ENCODE peak calls at places on chromosomes 5 and 9, in eight cellular contexts. U is endothelial cell of umbilical vein, X is psoas muscle, P is breast epithelium, T is H1, S is tibial nerve, J is A673, R is cardiac muscle cell. C is an unnamed sample.

GRCh38 chr9:133991964-133992779 is at the start of gene VAV2:
- DNase-seq in S (peak; percentile 30), P (no peak), X (peak; percentile 72), R (peak; percentile 72), T (no peak), J (peak; percentile 62), U (peak; percentile 48), C (peak; percentile 72)

GRCh38 chr5:134503088-134503936 is 22.2 kb upstream of the JADE2 start:
- DNase-seq in X (peak; percentile 86), T (no peak), R (no peak), J (peak; percentile 89), S (peak; percentile 30), P (peak; percentile 50), U (peak; percentile 98), C (peak; percentile 56)

GRCh38 chr5:3201941-3202340 is 393.7 kb upstream of the IRX1 start:
- DNase-seq in T (no peak), U (no peak), X (no peak), R (no peak), P (no peak), J (no peak), S (no peak), C (no peak)

GRCh38 chr5:95771109-95771708 is 40.1 kb downstream of the RHOBTB3 start:
- DNase-seq in S (no peak), T (no peak), X (peak; percentile 18), P (peak; percentile 39), U (peak; percentile 90), J (no peak), R (peak; percentile 71), C (peak; percentile 19)

GRCh38 chr5:148482697-148483462 is 99.1 kb downstream of the FBXO38 start:
- DNase-seq in X (peak; percentile 50), U (peak; percentile 59), R (peak; percentile 53), J (peak; percentile 67), T (peak; percentile 49), S (peak; percentile 14), P (no peak), C (peak; percentile 34)

GRCh38 chr9:78121488-78121887 is 89.9 kb upstream of the GNAQ start:
- DNase-seq in T (no peak), X (peak; percentile 53), R (peak; percentile 76), J (peak; percentile 82), S (peak; percentile 67), U (peak; percentile 76), P (peak; percentile 37), C (peak; percentile 48)

GRCh38 chr9:29322240-29322639 is 1749.0 kb upstream of the C9orf72 start:
- DNase-seq in R (no peak), P (no peak), U (no peak), T (no peak), X (no peak), J (no peak), S (no peak), C (no peak)

GRCh38 chr5:95720094-95720793 is 10.9 kb upstream of the RHOBTB3 start:
- DNase-seq in U (no peak), S (peak; percentile 41), P (no peak), J (no peak), R (no peak), X (no peak), T (no peak), C (peak; percentile 57)

DNA sequence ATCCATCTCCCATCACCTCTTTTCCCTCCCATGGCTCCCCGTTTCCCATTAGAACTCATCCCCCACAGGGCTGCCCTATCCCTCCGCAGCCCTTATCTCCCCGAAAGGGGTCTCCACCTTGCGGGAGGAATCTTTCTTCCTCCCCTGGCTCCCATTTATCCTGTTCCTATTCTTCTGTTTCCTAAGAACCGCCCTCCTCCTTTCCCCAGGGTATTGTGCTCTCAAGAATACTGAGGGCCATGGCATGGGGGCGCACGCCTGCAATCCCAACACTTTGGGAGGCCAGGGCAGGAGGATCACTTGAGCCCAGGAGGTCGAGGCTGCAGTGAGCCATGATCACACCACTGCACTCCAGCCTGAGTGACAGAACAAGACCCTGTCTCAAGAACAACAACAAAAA is 665 bp downstream of the CD72 start:
- DNase-seq in T (no peak), R (no peak), J (no peak), P (no peak), X (no peak), U (no peak), S (no peak), C (no peak)
- H3K4me3 ChIP-seq in T (peak overlapping the region; percentile 69), R (no peak overlapping the region), J (peak overlapping the region; percentile 33), P (peak overlapping the region; percentile 40), X (peak overlapping the region; percentile 61), U (no peak overlapping the region), S (no peak overlapping the region), C (peak overlapping the region; percentile 36)

GRCh38 chr5:84381501-84382362 is 2.9 kb downstream of the EDIL3 start:
- DNase-seq in T (no peak), J (peak; percentile 27), S (no peak), U (peak; percentile 6), R (peak; percentile 0), X (no peak), P (no peak), C (no peak)

GRCh38 chr5:84384604-84385575 is at the start of gene EDIL3:
- DNase-seq in P (no peak), J (peak; percentile 47), T (no peak), R (peak; percentile 80), X (peak; percentile 14), S (no peak), U (peak; percentile 63), C (no peak)

GRCh38 chr5:84383296-84383815 is 1.3 kb downstream of the EDIL3 start:
- DNase-seq in J (no peak), T (no peak), U (no peak), X (no peak), R (no peak), S (no peak), P (no peak), C (no peak)

GRCh38 chr5:84383816-84384603 is 670 bp downstream of the EDIL3 start:
- DNase-seq in J (peak; percentile 45), P (no peak), X (no peak), S (peak; percentile 5), U (peak; percentile 45), T (peak; percentile 49), R (peak; percentile 50), C (no peak)

DNA sequence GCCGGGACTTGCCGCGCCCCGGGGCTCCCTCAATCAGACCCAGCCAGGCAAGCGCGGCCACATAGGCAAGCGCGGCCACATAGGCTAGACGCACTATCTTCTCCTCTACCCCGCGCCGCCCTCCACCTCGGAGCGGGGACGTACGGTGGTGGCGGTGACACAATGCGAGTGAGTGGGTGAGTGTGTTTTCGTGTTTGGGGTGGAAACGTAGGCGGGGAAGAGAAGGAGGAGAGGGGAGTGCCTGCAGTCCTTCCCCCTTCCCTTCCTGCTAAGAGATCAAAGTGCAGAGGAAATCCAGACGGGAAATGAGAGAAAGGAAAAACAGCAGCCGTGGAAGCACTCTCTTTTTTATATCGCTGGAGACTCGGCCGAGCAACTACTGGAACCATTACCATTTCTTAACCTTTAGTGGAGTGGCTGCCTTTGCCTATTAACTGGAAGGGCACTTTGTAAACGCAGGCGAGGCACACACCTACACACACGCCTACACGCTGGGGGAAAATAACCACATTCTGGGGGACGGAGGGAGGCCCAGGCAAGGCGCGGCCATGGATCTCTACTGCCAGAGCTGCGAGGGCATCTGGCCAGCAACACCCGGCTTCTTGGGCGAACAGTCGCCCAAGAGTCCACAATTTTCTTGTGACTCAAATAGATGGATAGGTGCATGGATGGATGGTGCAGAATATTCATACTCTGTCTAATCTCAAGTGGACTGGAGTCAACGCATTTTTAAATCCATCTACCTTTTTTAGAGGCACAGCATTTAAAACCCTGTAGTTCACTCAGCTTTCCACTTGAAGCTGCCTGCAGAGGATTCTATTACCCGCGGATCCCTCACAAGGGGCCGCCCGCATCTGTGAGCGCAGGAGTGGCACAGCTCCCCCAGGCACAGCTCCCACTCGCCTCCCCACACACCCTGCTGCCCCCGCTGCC is 2.1 kb downstream of the EDIL3 start:
- DNase-seq in U (peak; percentile 66), X (peak; percentile 16), T (no peak), P (peak; percentile 33), R (peak; percentile 72), J (peak; percentile 51), S (peak; percentile 19), C (no peak)
- H3K27me3 ChIP-seq in U (no peaks in the 10 kb centered on the region), X (peaks cover 24% of the 10 kb centered on the region), T (peaks cover 3% of the 10 kb centered on the region), P (no peaks in the 10 kb centered on the region), R (peaks cover 52% of the 10 kb centered on the region), J (peaks cover 50% of the 10 kb centered on the region), S (no peaks in the 10 kb centered on the region), C (peaks cover 24% of the 10 kb centered on the region)

DNA sequence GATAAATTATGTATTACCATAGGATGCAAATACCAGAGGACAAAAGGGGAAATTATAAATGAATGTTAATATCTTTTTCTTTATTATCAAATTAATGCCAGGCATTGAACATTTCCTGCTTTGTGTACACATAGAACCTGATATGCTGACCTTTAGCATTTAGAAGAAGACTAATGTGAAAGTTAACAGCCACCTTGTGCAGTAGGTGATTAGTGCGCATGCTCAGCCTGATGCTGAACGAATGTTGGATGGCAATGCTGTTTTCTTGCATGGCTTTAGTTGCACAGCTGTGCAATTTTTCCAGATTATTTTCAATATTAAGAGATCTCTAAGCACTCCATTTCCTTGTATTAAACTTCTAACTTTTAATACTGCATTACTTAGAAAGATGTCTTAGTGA is 45.5 kb downstream of the CCNH start:
- DNase-seq in J (no peak), R (no peak), T (no peak), S (no peak), X (no peak), U (no peak), P (no peak), C (peak; percentile 63)
- H3K36me3 ChIP-seq in J (peaks cover 5% of the 10 kb centered on the region), R (peaks cover 25% of the 10 kb centered on the region), T (no peaks in the 10 kb centered on the region), S (peaks cover 39% of the 10 kb centered on the region), X (peaks cover 68% of the 10 kb centered on the region), U (peaks cover 8% of the 10 kb centered on the region), P (no peaks in the 10 kb centered on the region), C (no peaks in the 10 kb centered on the region)

GRCh38 chr9:35618325-35618727 is at the start of gene CD72:
- DNase-seq in X (no peak), U (no peak), J (no peak), P (no peak), R (no peak), T (no peak), S (no peak), C (no peak)
- H3K4me3 ChIP-seq in X (peak within 1 kb of the TSS; percentile 61), U (no peak within 1 kb of the TSS), J (peak within 1 kb of the TSS; percentile 33), P (peak within 1 kb of the TSS; percentile 40), R (peak within 1 kb of the TSS; percentile 28), T (peak within 1 kb of the TSS; percentile 69), S (peak within 1 kb of the TSS; percentile 40), C (peak within 1 kb of the TSS; percentile 36)

GRCh38 chr9:114125614-114126013 is 26.5 kb upstream of the KIF12 start:
- DNase-seq in J (no peak), U (no peak), P (no peak), S (no peak), R (no peak), X (no peak), T (no peak), C (no peak)
- H3K27me3 ChIP-seq in J (no peaks in the 10 kb centered on the region), U (peaks cover 16% of the 10 kb centered on the region), P (no peaks in the 10 kb centered on the region), S (no peaks in the 10 kb centered on the region), R (no peaks in the 10 kb centered on the region), X (peaks cover 3% of the 10 kb centered on the region), T (no peaks in the 10 kb centered on the region), C (no peaks in the 10 kb centered on the region)

DNA sequence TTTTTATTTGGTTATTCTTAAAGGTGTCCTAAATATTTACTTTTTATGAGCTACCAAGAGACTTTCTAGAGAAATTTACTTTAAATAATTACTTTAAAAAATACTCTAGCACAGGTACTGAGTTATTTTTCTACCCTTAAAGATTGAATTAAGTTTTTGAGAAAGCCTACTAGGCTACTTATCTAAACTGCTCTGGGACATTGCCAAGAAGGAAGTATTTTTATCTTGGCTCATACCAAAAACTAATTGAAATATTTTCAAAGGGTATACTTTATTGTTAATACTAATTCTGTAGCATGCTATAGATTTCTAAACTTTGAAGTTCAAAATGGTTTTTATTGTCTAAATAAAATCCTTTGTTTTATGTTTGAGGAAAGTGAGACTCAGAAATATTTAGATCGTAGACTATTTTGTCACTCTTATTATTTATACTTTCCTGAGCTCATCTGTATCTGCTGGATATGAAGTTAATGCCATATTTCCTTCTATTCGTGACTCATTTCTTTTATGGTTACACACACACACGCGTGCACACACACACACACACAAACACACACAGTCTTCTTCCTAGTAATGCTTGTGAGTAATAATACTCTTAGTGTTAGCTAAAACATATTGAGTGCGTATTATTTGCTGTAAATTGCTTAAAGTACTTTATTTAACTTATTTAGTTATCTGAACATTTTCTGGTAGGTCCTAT is 89.5 kb downstream of the MAN2A1 start:
- DNase-seq in J (peak; percentile 23), S (no peak), P (no peak), X (no peak), T (no peak), U (peak; percentile 85), R (no peak), C (peak; percentile 44)
- H3K36me3 ChIP-seq in J (peaks cover 79% of the 10 kb centered on the region), S (no peaks in the 10 kb centered on the region), P (no peaks in the 10 kb centered on the region), X (peaks cover 25% of the 10 kb centered on the region), T (peaks cover 5% of the 10 kb centered on the region), U (no peaks in the 10 kb centered on the region), R (no peaks in the 10 kb centered on the region), C (peaks cover 3% of the 10 kb centered on the region)